ENCODE peak calls at places on chromosomes 16 and 17, in seven cellular contexts. J is CD4-positive, CD25-positive, alpha-beta regulatory T cell; B is NCI-H524; T is bronchial epithelial cell; A is HTR-8/SVneo; E is stimulated activated CD4-positive, alpha-beta T cell treated with anti-CD3 and anti-CD28 coated beads, Interleukin-12 subunit alpha, Interleukin-12 subunit beta, amount 100 ng/mL, for 4 hours; Q is kidney epithelial cell. P is an unnamed sample.

GRCh38 chr16:3173892-3174617 is 13.9 kb upstream of the OR1F1 start:
- DNase-seq in E (no peak), J (no peak), A (no peak), Q (no peak), B (peak), T (peak), P (peak)

GRCh38 chr17:64230551-64231408 is 32.3 kb downstream of the TEX2 start:
- DNase-seq in B (no peak), E (no peak), Q (peak), T (peak), A (peak), J (no peak), P (no peak)

GRCh38 chr16:85137323-85138072 is 25.2 kb upstream of the CIBAR2 start:
- DNase-seq in T (no peak), B (no peak), A (no peak), E (no peak), Q (no peak), J (no peak), P (no peak)

GRCh38 chr17:21689604-21690003 is 2.7 kb upstream of the KCNJ18 start:
- DNase-seq in E (no peak), A (peak), T (peak), J (no peak), Q (peak), B (no peak), P (no peak)

GRCh38 chr16:87145181-87146176 is 171.7 kb downstream of the C16orf95 start:
- DNase-seq in B (no peak), E (no peak), A (peak), Q (no peak), T (no peak), J (no peak), P (no peak)

GRCh38 chr16:2692948-2693651 is 10.8 kb downstream of the KCTD5 start:
- DNase-seq in A (no peak), E (no peak), T (no peak), Q (peak), B (no peak), J (no peak), P (no peak)

GRCh38 chr16:12345349-12345748 is 368.8 kb downstream of the SNX29 start:
- DNase-seq in Q (no peak), E (no peak), J (no peak), B (no peak), T (no peak), A (no peak), P (no peak)

GRCh38 chr17:49696233-49696761 is 11.5 kb downstream of the SLC35B1 start:
- DNase-seq in J (no peak), A (no peak), B (no peak), Q (no peak), E (peak), T (no peak), P (no peak)

GRCh38 chr16:19363741-19364140 is 53.9 kb upstream of the TMC5 start:
- DNase-seq in A (no peak), Q (no peak), J (no peak), B (no peak), T (no peak), E (no peak), P (no peak)

GRCh38 chr17:17493249-17493985 is 2.8 kb downstream of the RASD1 start:
- DNase-seq in T (no peak), Q (no peak), E (no peak), J (no peak), A (no peak), B (peak), P (peak)

GRCh38 chr17:20954794-20955193 is 88.0 kb downstream of the USP22 start:
- DNase-seq in A (no peak), T (no peak), J (no peak), B (no peak), E (no peak), Q (no peak), P (no peak)

P was measured in NCI-H69.